ENCODE peak calls at places on chromosome 15, in six cellular contexts. K, U, N, H, L and A are unnamed samples.

GRCh38 chr15:39713846-39714245 is 68.8 kb downstream of the FSIP1 start:
- DNase-seq in L (no peak), N (no peak), U (no peak), K (no peak), H (no peak), A (no peak)

GRCh38 chr15:52020253-52021085 is 1.4 kb downstream of the MAPK6 start:
- DNase-seq in L (peak; percentile 54), U (no peak), K (peak; percentile 50), N (no peak), H (no peak), A (no peak)

GRCh38 chr15:29454506-29454905 is 184.9 kb upstream of the NSMCE3 start:
- DNase-seq in L (no peak), N (no peak), K (no peak), H (no peak), U (no peak), A (no peak)

GRCh38 chr15:46892621-46893160 is 824.6 kb upstream of the SEMA6D start:
- DNase-seq in L (peak; percentile 29), N (no peak), U (peak; percentile 35), H (no peak), K (no peak), A (no peak)

GRCh38 chr15:42826251-42826890 is 89.4 kb upstream of the CDAN1 start:
- DNase-seq in L (no peak), K (no peak), H (no peak), U (no peak), N (no peak), A (no peak)

GRCh38 chr15:80568298-80568697 is 126.8 kb upstream of the ABHD17C start:
- DNase-seq in N (no peak), H (no peak), L (peak; percentile 36), U (no peak), K (peak; percentile 9), A (no peak)

GRCh38 chr15:58352026-58352929 is 79.5 kb upstream of the LIPC start:
- DNase-seq in L (peak; percentile 16), H (no peak), N (no peak), K (no peak), U (no peak), A (no peak)

GRCh38 chr15:91942676-91943417 is 89.3 kb downstream of the SLCO3A1 start:
- DNase-seq in K (peak; percentile 95), N (no peak), L (peak; percentile 73), H (no peak), U (peak; percentile 72), A (peak; percentile 85)

GRCh38 chr15:70463453-70463834 is 299.9 kb downstream of the UACA start:
- DNase-seq in L (no peak), U (no peak), K (no peak), N (no peak), H (no peak), A (no peak)

GRCh38 chr15:81877533-81878227 is 168.1 kb downstream of the MEX3B start:
- DNase-seq in N (no peak), L (peak; percentile 3), U (no peak), H (no peak), K (no peak), A (no peak)

GRCh38 chr15:91921821-91922198 is 68.3 kb downstream of the SLCO3A1 start:
- DNase-seq in L (no peak), H (no peak), N (peak; percentile 32), K (no peak), U (no peak), A (no peak)

DNA sequence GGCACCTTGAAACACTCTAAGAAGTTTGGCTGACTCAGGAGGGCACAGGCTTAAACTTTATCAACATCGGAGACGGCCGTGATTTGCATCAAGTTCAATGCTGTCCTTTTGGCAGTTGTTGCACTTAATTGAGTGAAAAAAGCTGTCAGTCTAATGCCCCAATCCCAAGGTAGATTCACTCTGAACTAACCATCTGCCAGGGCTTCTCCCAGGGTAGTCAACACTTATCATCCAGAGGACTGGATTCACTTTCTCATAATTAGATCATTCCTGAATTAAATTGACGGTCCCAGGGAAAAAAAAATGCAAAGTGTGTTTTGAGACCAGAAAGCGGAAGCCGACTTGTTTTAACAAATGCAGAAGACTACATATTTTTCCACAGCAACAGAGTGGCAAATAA is 28.5 kb downstream of the RORA start:
- DNase-seq in U (no peak), H (no peak), L (no peak), N (peak; percentile 32), K (no peak), A (no peak)
- H3K4me1 ChIP-seq in U (no peaks in the 10 kb centered on the region), H (no peaks in the 10 kb centered on the region), L (peaks cover under 1% of the 10 kb centered on the region), N (peaks cover 19% of the 10 kb centered on the region), K (no peaks in the 10 kb centered on the region), A (peaks cover 83% of the 10 kb centered on the region)

GRCh38 chr15:37105795-37106333 is 5.5 kb upstream of the MEIS2 start:
- DNase-seq in K (no peak), L (no peak), H (no peak), U (no peak), N (no peak), A (no peak)

GRCh38 chr15:37107071-37107753 is 6.9 kb upstream of the MEIS2 start:
- DNase-seq in K (no peak), N (peak; percentile 82), L (peak; percentile 47), U (no peak), H (no peak), A (no peak)

GRCh38 chr15:37107754-37108724 is 7.7 kb upstream of the MEIS2 start:
- DNase-seq in N (no peak), U (no peak), H (no peak), K (no peak), L (no peak), A (no peak)

GRCh38 chr15:37104413-37105392 is 4.4 kb upstream of the MEIS2 start:
- DNase-seq in L (peak; percentile 39), N (peak; percentile 59), K (no peak), U (no peak), H (no peak), A (no peak)

GRCh38 chr15:37106490-37107001 is 6.2 kb upstream of the MEIS2 start:
- DNase-seq in N (peak; percentile 86), H (no peak), L (peak; percentile 68), U (no peak), K (peak; percentile 63), A (peak; percentile 55)
- H3K4me1 ChIP-seq in N (peaks cover 4% of the 10 kb centered on the region), H (no peaks in the 10 kb centered on the region), L (peaks cover 16% of the 10 kb centered on the region), U (no peaks in the 10 kb centered on the region), K (peaks cover 2% of the 10 kb centered on the region), A (peaks cover 4% of the 10 kb centered on the region)

DNA sequence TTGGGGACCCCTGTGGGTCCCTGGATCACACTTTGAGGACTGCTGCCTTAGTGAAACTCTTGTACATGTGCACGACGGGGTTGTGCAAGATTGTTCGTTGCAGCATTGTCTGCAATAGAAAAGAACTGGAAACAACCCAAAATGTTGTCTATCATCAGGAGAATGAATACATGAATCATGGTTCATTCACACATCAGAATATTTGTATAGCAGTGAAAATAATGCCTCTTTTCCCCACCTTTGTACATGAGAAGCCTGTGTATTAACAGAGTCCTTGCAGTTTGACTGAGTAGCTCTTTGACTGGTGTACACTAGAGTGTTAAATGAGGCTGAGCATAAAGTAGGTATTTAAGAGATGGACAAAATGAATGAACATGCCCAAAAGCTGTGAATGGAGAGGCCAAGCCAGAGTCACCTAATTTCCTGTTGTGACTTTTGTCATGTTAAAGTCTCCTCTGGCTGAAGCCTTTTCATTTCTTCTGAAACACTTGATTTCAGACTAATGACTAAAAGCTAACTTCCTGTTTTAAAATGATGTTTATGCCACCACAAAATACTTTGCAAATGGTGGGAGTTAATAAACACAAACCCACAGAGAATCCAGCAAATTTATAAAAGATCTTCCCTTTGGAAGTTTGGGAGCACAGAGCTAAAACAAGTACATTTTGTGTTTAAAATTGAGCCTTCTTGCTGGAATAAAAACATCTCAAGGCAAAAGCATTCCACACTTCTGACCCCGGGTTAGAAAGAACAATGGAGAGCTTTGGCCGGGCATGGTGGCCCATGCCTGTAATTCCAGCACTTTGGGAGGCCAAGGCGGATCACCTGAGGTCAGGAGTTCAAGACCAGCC is 20.6 kb upstream of the USP3 start:
- DNase-seq in L (no peak), U (no peak), N (no peak), K (peak; percentile 53), H (no peak), A (no peak)
- H3K4me1 ChIP-seq in L (peaks cover 19% of the 10 kb centered on the region), U (no peaks in the 10 kb centered on the region), N (peaks cover 11% of the 10 kb centered on the region), K (peaks cover 23% of the 10 kb centered on the region), H (no peaks in the 10 kb centered on the region), A (no peaks in the 10 kb centered on the region)

GRCh38 chr15:68423359-68424028 is 8.5 kb downstream of the ITGA11 start:
- DNase-seq in U (no peak), H (no peak), N (peak; percentile 36), K (no peak), L (no peak), A (no peak)
- H3K4me1 ChIP-seq in U (peaks cover 32% of the 10 kb centered on the region), H (peaks cover 15% of the 10 kb centered on the region), N (peaks cover 14% of the 10 kb centered on the region), K (peaks cover 13% of the 10 kb centered on the region), L (peaks cover 62% of the 10 kb centered on the region), A (no peaks in the 10 kb centered on the region)